ENCODE peak calls at places on chromosomes 7 and 10, in five cellular contexts. One of them, this sample, is unnamed.

GRCh38 chr10:75926763-75927162 is 495.3 kb downstream of the LRMDA start:
- DNase-seq in psoas muscle: no peak
- DNase-seq in AG04450: no peak
- DNase-seq in A549: no peak
- DNase-seq in uterus: no peak
- DNase-seq in this sample: no peak

GRCh38 chr10:5560142-5560843 is 35.5 kb downstream of the CALML3 start:
- DNase-seq in psoas muscle: no peak
- DNase-seq in AG04450: no peak
- DNase-seq in A549: no peak
- DNase-seq in uterus: peak; percentile 9
- DNase-seq in this sample: no peak

GRCh38 chr10:6037975-6038624 is 24.1 kb downstream of the IL2RA start:
- DNase-seq in psoas muscle: no peak
- DNase-seq in AG04450: no peak
- DNase-seq in A549: no peak
- DNase-seq in uterus: no peak
- DNase-seq in this sample: no peak

GRCh38 chr7:129949292-129950133 is 3.2 kb downstream of the UBE2H start:
- DNase-seq in psoas muscle: no peak
- DNase-seq in AG04450: peak; percentile 47
- DNase-seq in A549: no peak
- DNase-seq in uterus: no peak
- DNase-seq in this sample: no peak

GRCh38 chr10:42836771-42837468 is 54.3 kb downstream of the BMS1 start:
- DNase-seq in psoas muscle: no peak
- DNase-seq in AG04450: no peak
- DNase-seq in A549: peak; percentile 20
- DNase-seq in uterus: no peak
- DNase-seq in this sample: no peak

GRCh38 chr7:77351539-77352004 is 64.6 kb downstream of the GSAP start:
- DNase-seq in psoas muscle: no peak
- DNase-seq in AG04450: no peak
- DNase-seq in A549: no peak
- DNase-seq in uterus: no peak
- DNase-seq in this sample: peak; percentile 13

GRCh38 chr7:74275401-74275881 is 13.8 kb upstream of the CLIP2 start:
- DNase-seq in psoas muscle: no peak
- DNase-seq in AG04450: no peak
- DNase-seq in A549: peak; percentile 62
- DNase-seq in uterus: no peak
- DNase-seq in this sample: no peak

GRCh38 chr7:78448915-78449314 is 650.3 kb downstream of the PHTF2 start:
- DNase-seq in psoas muscle: no peak
- DNase-seq in AG04450: no peak
- DNase-seq in A549: no peak
- DNase-seq in uterus: no peak
- DNase-seq in this sample: no peak

GRCh38 chr7:33421384-33421783 is 292.0 kb downstream of the BBS9 start:
- DNase-seq in psoas muscle: no peak
- DNase-seq in AG04450: peak; percentile 1
- DNase-seq in A549: no peak
- DNase-seq in uterus: no peak
- DNase-seq in this sample: no peak

GRCh38 chr7:54940748-54941147 is 78.1 kb upstream of the EGFR start:
- DNase-seq in psoas muscle: no peak
- DNase-seq in AG04450: no peak
- DNase-seq in A549: no peak
- DNase-seq in uterus: no peak
- DNase-seq in this sample: no peak

GRCh38 chr7:135842446-135843175 is 94.0 kb upstream of the FAM180A start:
- DNase-seq in psoas muscle: no peak
- DNase-seq in AG04450: no peak
- DNase-seq in A549: no peak
- DNase-seq in uterus: no peak
- DNase-seq in this sample: no peak

GRCh38 chr7:139382439-139382838 is 22.7 kb downstream of the LUC7L2 start:
- DNase-seq in psoas muscle: no peak
- DNase-seq in AG04450: no peak
- DNase-seq in A549: no peak
- DNase-seq in uterus: no peak
- DNase-seq in this sample: no peak

GRCh38 chr7:141227454-141227853 is 153.6 kb downstream of the TMEM178B start:
- DNase-seq in psoas muscle: no peak
- DNase-seq in AG04450: no peak
- DNase-seq in A549: no peak
- DNase-seq in uterus: no peak
- DNase-seq in this sample: no peak

GRCh38 chr10:30059209-30060107 is at the start of gene JCAD:
- DNase-seq in psoas muscle: peak; percentile 83
- DNase-seq in AG04450: no peak
- DNase-seq in A549: peak; percentile 32
- DNase-seq in uterus: peak; percentile 84
- DNase-seq in this sample: peak; percentile 18

GRCh38 chr10:101829561-101830315 is 11.5 kb upstream of the OGA start:
- DNase-seq in psoas muscle: peak; percentile 53
- DNase-seq in AG04450: no peak
- DNase-seq in A549: no peak
- DNase-seq in uterus: peak; percentile 58
- DNase-seq in this sample: peak; percentile 67

GRCh38 chr10:10204415-10204814 is 813.3 kb upstream of the CELF2 start:
- DNase-seq in psoas muscle: no peak
- DNase-seq in AG04450: no peak
- DNase-seq in A549: no peak
- DNase-seq in uterus: no peak
- DNase-seq in this sample: no peak
- H3K9me3 ChIP-seq in psoas muscle: peaks cover 15% of the 10 kb centered on the region
- H3K9me3 ChIP-seq in AG04450: no peaks in the 10 kb centered on the region
- H3K9me3 ChIP-seq in A549: peaks cover 14% of the 10 kb centered on the region
- H3K9me3 ChIP-seq in uterus: no peaks in the 10 kb centered on the region
- H3K9me3 ChIP-seq in this sample: no peaks in the 10 kb centered on the region

GRCh38 chr7:56479748-56480147 is 363.5 kb upstream of the NUPR2 start:
- DNase-seq in psoas muscle: no peak
- DNase-seq in AG04450: no peak
- DNase-seq in A549: no peak
- DNase-seq in uterus: no peak
- DNase-seq in this sample: no peak

GRCh38 chr7:56479136-56479535 is 362.9 kb upstream of the NUPR2 start:
- DNase-seq in psoas muscle: no peak
- DNase-seq in AG04450: no peak
- DNase-seq in A549: no peak
- DNase-seq in uterus: no peak
- DNase-seq in this sample: no peak

GRCh38 chr7:56471811-56472210 is 355.6 kb upstream of the NUPR2 start:
- DNase-seq in psoas muscle: no peak
- DNase-seq in AG04450: no peak
- DNase-seq in A549: no peak
- DNase-seq in uterus: no peak
- DNase-seq in this sample: no peak

DNA sequence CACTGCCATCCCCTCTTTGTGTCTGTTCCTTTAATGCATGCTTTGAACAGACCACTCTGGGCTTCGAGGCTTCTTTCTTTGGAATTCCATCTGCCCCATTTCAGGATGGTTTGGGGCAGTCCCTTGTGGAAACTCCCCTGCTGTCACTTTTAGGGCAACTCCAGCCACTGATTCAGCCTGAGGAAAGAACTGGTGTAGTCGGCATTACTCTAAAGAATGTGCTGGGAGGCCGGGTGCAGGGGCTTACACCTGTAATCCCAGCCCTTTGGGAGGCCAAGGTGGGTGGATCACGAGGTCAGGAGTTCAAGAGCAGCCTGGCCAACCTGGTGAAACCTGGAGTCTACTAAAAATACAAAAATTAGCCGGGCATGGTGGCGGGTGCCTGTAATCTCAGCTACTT is 358.1 kb upstream of the NUPR2 start:
- DNase-seq in psoas muscle: no peak
- DNase-seq in AG04450: no peak
- DNase-seq in A549: no peak
- DNase-seq in uterus: no peak
- DNase-seq in this sample: no peak
- H3K9me3 ChIP-seq in psoas muscle: peaks cover 44% of the 10 kb centered on the region
- H3K9me3 ChIP-seq in AG04450: peaks cover 86% of the 10 kb centered on the region
- H3K9me3 ChIP-seq in A549: peaks cover 31% of the 10 kb centered on the region
- H3K9me3 ChIP-seq in uterus: no peaks in the 10 kb centered on the region
- H3K9me3 ChIP-seq in this sample: no peaks in the 10 kb centered on the region

GRCh38 chr7:158393926-158394625 is 193.5 kb downstream of the PTPRN2 start:
- DNase-seq in psoas muscle: no peak
- DNase-seq in AG04450: no peak
- DNase-seq in A549: no peak
- DNase-seq in uterus: no peak
- DNase-seq in this sample: no peak

GRCh38 chr7:158395349-158395748 is 192.3 kb downstream of the PTPRN2 start:
- DNase-seq in psoas muscle: no peak
- DNase-seq in AG04450: no peak
- DNase-seq in A549: no peak
- DNase-seq in uterus: no peak
- DNase-seq in this sample: no peak

GRCh38 chr7:158395780-158396214 is 191.8 kb downstream of the PTPRN2 start:
- DNase-seq in psoas muscle: no peak
- DNase-seq in AG04450: no peak
- DNase-seq in A549: peak; percentile 48
- DNase-seq in uterus: no peak
- DNase-seq in this sample: no peak

GRCh38 chr7:158396301-158396905 is 191.2 kb downstream of the PTPRN2 start:
- DNase-seq in psoas muscle: no peak
- DNase-seq in AG04450: no peak
- DNase-seq in A549: peak; percentile 18
- DNase-seq in uterus: no peak
- DNase-seq in this sample: no peak

DNA sequence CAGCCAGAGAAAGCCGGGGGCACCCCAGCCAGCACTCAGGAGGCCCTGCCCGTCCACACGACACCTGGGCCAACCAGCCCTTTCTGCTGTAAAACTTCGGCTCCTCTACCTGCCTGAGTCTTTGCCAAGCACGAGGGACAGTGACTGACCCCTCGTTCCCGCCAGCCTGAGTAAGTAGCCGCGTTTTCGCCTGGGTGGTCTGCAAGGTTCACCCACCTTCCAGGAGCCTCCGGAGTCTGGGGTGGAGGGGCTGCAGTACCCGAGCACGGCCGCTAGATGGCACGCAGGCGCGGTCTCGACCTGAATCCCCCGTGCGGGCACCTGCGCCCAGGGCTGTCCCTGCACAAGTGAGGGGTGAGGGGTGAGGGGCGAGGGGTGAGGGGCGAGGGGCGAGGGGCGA is 192.7 kb downstream of the PTPRN2 start:
- DNase-seq in psoas muscle: no peak
- DNase-seq in AG04450: no peak
- DNase-seq in A549: peak; percentile 39
- DNase-seq in uterus: peak; percentile 20
- DNase-seq in this sample: peak; percentile 27
- H3K9me3 ChIP-seq in psoas muscle: peaks cover 3% of the 10 kb centered on the region
- H3K9me3 ChIP-seq in AG04450: peaks cover 78% of the 10 kb centered on the region
- H3K9me3 ChIP-seq in A549: peaks cover 7% of the 10 kb centered on the region
- H3K9me3 ChIP-seq in uterus: no peaks in the 10 kb centered on the region
- H3K9me3 ChIP-seq in this sample: no peaks in the 10 kb centered on the region

GRCh38 chr7:30572212-30572839 is 22.4 kb upstream of the GARS1 start:
- DNase-seq in psoas muscle: no peak
- DNase-seq in AG04450: no peak
- DNase-seq in A549: no peak
- DNase-seq in uterus: no peak
- DNase-seq in this sample: no peak
- H3K9me3 ChIP-seq in psoas muscle: no peaks in the 10 kb centered on the region
- H3K9me3 ChIP-seq in AG04450: no peaks in the 10 kb centered on the region
- H3K9me3 ChIP-seq in A549: peaks cover 21% of the 10 kb centered on the region
- H3K9me3 ChIP-seq in uterus: no peaks in the 10 kb centered on the region
- H3K9me3 ChIP-seq in this sample: no peaks in the 10 kb centered on the region

GRCh38 chr10:37803269-37803668 is 54.1 kb downstream of the ZNF248 start:
- DNase-seq in psoas muscle: no peak
- DNase-seq in AG04450: no peak
- DNase-seq in A549: no peak
- DNase-seq in uterus: no peak
- DNase-seq in this sample: no peak

DNA sequence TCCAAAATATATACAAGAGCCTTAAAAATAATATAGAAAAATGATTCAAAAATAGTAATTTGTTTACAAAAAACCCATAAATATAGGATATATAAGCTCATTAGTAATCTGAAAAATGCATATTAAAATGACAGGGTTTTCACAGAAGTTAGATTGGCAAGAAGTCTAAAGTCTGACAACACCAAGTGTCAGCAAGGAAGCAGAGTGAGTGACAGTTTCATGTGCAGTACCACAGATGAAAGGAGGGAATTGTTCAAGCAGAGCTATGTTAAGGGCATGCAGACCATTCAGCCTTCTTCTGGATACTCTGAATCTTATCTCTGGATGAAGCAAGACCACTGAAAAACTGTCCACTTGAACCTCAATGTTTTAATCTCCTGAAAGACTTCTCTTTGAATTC is 55.9 kb downstream of the ZNF248 start:
- DNase-seq in psoas muscle: no peak
- DNase-seq in AG04450: no peak
- DNase-seq in A549: no peak
- DNase-seq in uterus: no peak
- DNase-seq in this sample: no peak
- H3K9me3 ChIP-seq in psoas muscle: no peaks in the 10 kb centered on the region
- H3K9me3 ChIP-seq in AG04450: no peaks in the 10 kb centered on the region
- H3K9me3 ChIP-seq in A549: peaks cover 17% of the 10 kb centered on the region
- H3K9me3 ChIP-seq in uterus: no peaks in the 10 kb centered on the region
- H3K9me3 ChIP-seq in this sample: no peaks in the 10 kb centered on the region

GRCh38 chr7:98100088-98100487 is 6.6 kb upstream of the LMTK2 start:
- DNase-seq in psoas muscle: no peak
- DNase-seq in AG04450: no peak
- DNase-seq in A549: no peak
- DNase-seq in uterus: no peak
- DNase-seq in this sample: no peak
- H3K9me3 ChIP-seq in psoas muscle: peaks cover 34% of the 10 kb centered on the region
- H3K9me3 ChIP-seq in AG04450: no peaks in the 10 kb centered on the region
- H3K9me3 ChIP-seq in A549: peaks cover 53% of the 10 kb centered on the region
- H3K9me3 ChIP-seq in uterus: no peaks in the 10 kb centered on the region
- H3K9me3 ChIP-seq in this sample: peaks cover 5% of the 10 kb centered on the region

GRCh38 chr7:101846006-101846405 is 28.6 kb downstream of the CUX1 start:
- DNase-seq in psoas muscle: no peak
- DNase-seq in AG04450: no peak
- DNase-seq in A549: no peak
- DNase-seq in uterus: no peak
- DNase-seq in this sample: no peak
- H3K9me3 ChIP-seq in psoas muscle: no peaks in the 10 kb centered on the region
- H3K9me3 ChIP-seq in AG04450: peaks cover 41% of the 10 kb centered on the region
- H3K9me3 ChIP-seq in A549: peaks cover 46% of the 10 kb centered on the region
- H3K9me3 ChIP-seq in uterus: no peaks in the 10 kb centered on the region
- H3K9me3 ChIP-seq in this sample: peaks cover 7% of the 10 kb centered on the region